ENCODE peak calls at places on chromosomes 5 and 9, in nine cellular contexts. One of them, this sample, is unnamed.
A peak's percentile ranks its signal among the peaks of the same experiment; 100 is the strongest.

GRCh38 chr9:69223605-69224004 is 49.5 kb downstream of the TJP2 start:
- DNase-seq in mammary epithelial cell: peak; percentile 49
- DNase-seq in suprapubic skin: no peak
- DNase-seq in OCI-LY7: peak; percentile 31
- DNase-seq in GM06990: no peak
- DNase-seq in sigmoid colon: no peak
- DNase-seq in tibial artery: no peak
- DNase-seq in endothelial cell of umbilical vein: peak; percentile 74
- DNase-seq in RWPE2: no peak
- DNase-seq in this sample: peak; percentile 66

GRCh38 chr5:79182141-79182540 is 53.8 kb upstream of the JMY start:
- DNase-seq in mammary epithelial cell: no peak
- DNase-seq in suprapubic skin: no peak
- DNase-seq in OCI-LY7: no peak
- DNase-seq in GM06990: no peak
- DNase-seq in sigmoid colon: no peak
- DNase-seq in tibial artery: no peak
- DNase-seq in endothelial cell of umbilical vein: no peak
- DNase-seq in RWPE2: no peak
- DNase-seq in this sample: no peak

GRCh38 chr9:129336601-129337286 is 158.7 kb upstream of the IER5L start:
- DNase-seq in mammary epithelial cell: peak; percentile 19
- DNase-seq in suprapubic skin: no peak
- DNase-seq in OCI-LY7: peak; percentile 59
- DNase-seq in GM06990: peak; percentile 63
- DNase-seq in sigmoid colon: no peak
- DNase-seq in tibial artery: no peak
- DNase-seq in endothelial cell of umbilical vein: peak; percentile 23
- DNase-seq in RWPE2: no peak
- DNase-seq in this sample: no peak

GRCh38 chr5:19940192-19940591 is 47.8 kb downstream of the CDH18 start:
- DNase-seq in mammary epithelial cell: no peak
- DNase-seq in suprapubic skin: no peak
- DNase-seq in OCI-LY7: no peak
- DNase-seq in GM06990: no peak
- DNase-seq in sigmoid colon: no peak
- DNase-seq in tibial artery: no peak
- DNase-seq in endothelial cell of umbilical vein: no peak
- DNase-seq in RWPE2: no peak
- DNase-seq in this sample: no peak

GRCh38 chr5:5025098-5025773 is 114.9 kb upstream of the ADAMTS16 start:
- DNase-seq in mammary epithelial cell: no peak
- DNase-seq in suprapubic skin: no peak
- DNase-seq in OCI-LY7: no peak
- DNase-seq in GM06990: no peak
- DNase-seq in sigmoid colon: no peak
- DNase-seq in tibial artery: no peak
- DNase-seq in endothelial cell of umbilical vein: no peak
- DNase-seq in RWPE2: no peak
- DNase-seq in this sample: no peak

GRCh38 chr5:144979516-144980264 is 809.0 kb downstream of the KCTD16 start:
- DNase-seq in mammary epithelial cell: no peak
- DNase-seq in suprapubic skin: no peak
- DNase-seq in OCI-LY7: no peak
- DNase-seq in GM06990: no peak
- DNase-seq in sigmoid colon: no peak
- DNase-seq in tibial artery: no peak
- DNase-seq in endothelial cell of umbilical vein: no peak
- DNase-seq in RWPE2: no peak
- DNase-seq in this sample: no peak

GRCh38 chr5:149005077-149005892 is 57.6 kb downstream of the SH3TC2 start:
- DNase-seq in mammary epithelial cell: peak; percentile 72
- DNase-seq in suprapubic skin: no peak
- DNase-seq in OCI-LY7: no peak
- DNase-seq in GM06990: no peak
- DNase-seq in sigmoid colon: no peak
- DNase-seq in tibial artery: no peak
- DNase-seq in endothelial cell of umbilical vein: no peak
- DNase-seq in RWPE2: no peak
- DNase-seq in this sample: no peak

GRCh38 chr9:133514475-133515239 is 10.1 kb downstream of the MYMK start:
- DNase-seq in mammary epithelial cell: no peak
- DNase-seq in suprapubic skin: no peak
- DNase-seq in OCI-LY7: no peak
- DNase-seq in GM06990: no peak
- DNase-seq in sigmoid colon: no peak
- DNase-seq in tibial artery: no peak
- DNase-seq in endothelial cell of umbilical vein: no peak
- DNase-seq in RWPE2: no peak
- DNase-seq in this sample: no peak

GRCh38 chr9:76725885-76726284 is 38.4 kb upstream of the PCA3 start:
- DNase-seq in mammary epithelial cell: no peak
- DNase-seq in suprapubic skin: no peak
- DNase-seq in OCI-LY7: no peak
- DNase-seq in GM06990: no peak
- DNase-seq in sigmoid colon: no peak
- DNase-seq in tibial artery: no peak
- DNase-seq in endothelial cell of umbilical vein: no peak
- DNase-seq in RWPE2: no peak
- DNase-seq in this sample: no peak

GRCh38 chr5:15249152-15249551 is 250.8 kb upstream of the FBXL7 start:
- DNase-seq in mammary epithelial cell: peak; percentile 73
- DNase-seq in suprapubic skin: no peak
- DNase-seq in OCI-LY7: no peak
- DNase-seq in GM06990: no peak
- DNase-seq in sigmoid colon: no peak
- DNase-seq in tibial artery: no peak
- DNase-seq in endothelial cell of umbilical vein: peak; percentile 50
- DNase-seq in RWPE2: no peak
- DNase-seq in this sample: no peak

DNA sequence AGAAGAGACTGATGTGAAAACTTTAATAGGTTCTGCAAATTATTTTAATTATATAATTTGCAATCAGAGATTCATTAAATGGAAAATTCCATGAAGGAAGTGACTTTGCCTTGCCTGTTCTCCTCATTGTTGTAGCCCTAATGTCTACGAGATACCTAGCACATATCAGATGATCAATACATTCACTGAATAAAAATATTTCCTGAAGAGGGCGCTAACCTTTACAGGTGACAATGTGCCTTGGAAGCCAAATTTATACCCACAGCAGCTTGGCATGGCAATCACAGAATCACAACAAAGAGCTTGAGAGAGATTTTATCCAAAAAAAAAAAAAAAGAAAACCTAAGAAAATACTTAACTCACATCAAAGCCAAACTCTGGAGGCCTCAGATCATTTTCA is 17.4 kb downstream of the HAUS6 start:
- DNase-seq in mammary epithelial cell: no peak
- DNase-seq in suprapubic skin: no peak
- DNase-seq in OCI-LY7: peak; percentile 27
- DNase-seq in GM06990: no peak
- DNase-seq in sigmoid colon: no peak
- DNase-seq in tibial artery: no peak
- DNase-seq in endothelial cell of umbilical vein: peak; percentile 19
- DNase-seq in RWPE2: no peak
- DNase-seq in this sample: no peak
- H3K36me3 ChIP-seq in mammary epithelial cell: peaks cover 36% of the 10 kb centered on the region
- H3K36me3 ChIP-seq in suprapubic skin: peaks cover 72% of the 10 kb centered on the region
- H3K36me3 ChIP-seq in OCI-LY7: peaks cover 97% of the 10 kb centered on the region
- H3K36me3 ChIP-seq in GM06990: peaks cover 7% of the 10 kb centered on the region
- H3K36me3 ChIP-seq in sigmoid colon: peaks cover 15% of the 10 kb centered on the region
- H3K36me3 ChIP-seq in tibial artery: peaks cover 45% of the 10 kb centered on the region
- H3K36me3 ChIP-seq in endothelial cell of umbilical vein: peaks cover 9% of the 10 kb centered on the region
- H3K36me3 ChIP-seq in RWPE2: peaks cover 97% of the 10 kb centered on the region
- H3K36me3 ChIP-seq in this sample: peaks cover 70% of the 10 kb centered on the region

GRCh38 chr5:55866934-55867333 is 15.8 kb downstream of the IL31RA start:
- DNase-seq in mammary epithelial cell: no peak
- DNase-seq in suprapubic skin: no peak
- DNase-seq in OCI-LY7: no peak
- DNase-seq in GM06990: no peak
- DNase-seq in sigmoid colon: no peak
- DNase-seq in tibial artery: no peak
- DNase-seq in endothelial cell of umbilical vein: no peak
- DNase-seq in RWPE2: no peak
- DNase-seq in this sample: no peak
- H3K36me3 ChIP-seq in mammary epithelial cell: no peaks in the 10 kb centered on the region
- H3K36me3 ChIP-seq in suprapubic skin: no peaks in the 10 kb centered on the region
- H3K36me3 ChIP-seq in OCI-LY7: no peaks in the 10 kb centered on the region
- H3K36me3 ChIP-seq in GM06990: no peaks in the 10 kb centered on the region
- H3K36me3 ChIP-seq in sigmoid colon: no peaks in the 10 kb centered on the region
- H3K36me3 ChIP-seq in tibial artery: no peaks in the 10 kb centered on the region
- H3K36me3 ChIP-seq in endothelial cell of umbilical vein: no peaks in the 10 kb centered on the region
- H3K36me3 ChIP-seq in RWPE2: no peaks in the 10 kb centered on the region
- H3K36me3 ChIP-seq in this sample: no peaks in the 10 kb centered on the region

DNA sequence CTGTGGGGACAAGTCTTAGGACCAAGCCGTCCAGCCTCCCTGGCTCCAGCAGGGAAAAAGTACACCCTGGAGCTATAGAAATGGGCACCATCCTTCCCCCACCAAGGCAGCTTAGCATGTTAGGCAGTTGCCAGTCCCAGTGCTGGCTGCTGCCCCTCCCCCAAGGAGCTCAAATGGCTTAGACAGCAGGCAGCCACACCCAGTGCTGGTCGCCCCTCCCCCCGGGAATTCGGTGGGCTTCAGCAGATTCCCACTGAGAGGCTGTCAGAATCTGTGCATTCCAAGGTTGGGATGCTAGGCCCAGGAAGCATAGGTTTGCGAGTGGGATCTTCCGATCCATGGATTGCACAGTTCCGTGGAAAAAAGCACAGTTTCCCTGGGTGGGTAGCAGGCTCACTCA is 105.2 kb upstream of the ITGA1 start:
- DNase-seq in mammary epithelial cell: no peak
- DNase-seq in suprapubic skin: no peak
- DNase-seq in OCI-LY7: no peak
- DNase-seq in GM06990: no peak
- DNase-seq in sigmoid colon: no peak
- DNase-seq in tibial artery: no peak
- DNase-seq in endothelial cell of umbilical vein: no peak
- DNase-seq in RWPE2: no peak
- DNase-seq in this sample: no peak
- H3K36me3 ChIP-seq in mammary epithelial cell: no peaks in the 10 kb centered on the region
- H3K36me3 ChIP-seq in suprapubic skin: no peaks in the 10 kb centered on the region
- H3K36me3 ChIP-seq in OCI-LY7: no peaks in the 10 kb centered on the region
- H3K36me3 ChIP-seq in GM06990: no peaks in the 10 kb centered on the region
- H3K36me3 ChIP-seq in sigmoid colon: no peaks in the 10 kb centered on the region
- H3K36me3 ChIP-seq in tibial artery: no peaks in the 10 kb centered on the region
- H3K36me3 ChIP-seq in endothelial cell of umbilical vein: no peaks in the 10 kb centered on the region
- H3K36me3 ChIP-seq in RWPE2: no peaks in the 10 kb centered on the region
- H3K36me3 ChIP-seq in this sample: no peaks in the 10 kb centered on the region

DNA sequence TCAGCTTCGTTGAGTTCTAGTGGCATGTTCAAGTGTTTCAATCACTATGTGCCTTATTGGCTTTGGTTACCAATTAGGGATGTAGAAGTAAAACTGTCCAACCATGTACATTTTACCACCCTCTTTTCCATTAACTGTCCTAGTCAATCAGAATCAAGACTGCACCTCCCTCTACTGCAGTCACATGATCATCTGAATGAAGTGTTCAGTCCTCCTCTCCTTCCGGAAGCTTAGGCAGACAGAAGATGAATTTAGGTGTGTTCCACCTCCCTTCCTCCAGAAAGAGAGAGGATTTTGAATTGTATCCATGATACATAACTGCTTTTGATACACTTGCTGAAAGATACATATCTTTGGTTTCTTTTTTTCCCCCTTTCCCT is 133.7 kb downstream of the ERCC6L2 start:
- DNase-seq in mammary epithelial cell: no peak
- DNase-seq in suprapubic skin: no peak
- DNase-seq in OCI-LY7: no peak
- DNase-seq in GM06990: no peak
- DNase-seq in sigmoid colon: no peak
- DNase-seq in tibial artery: no peak
- DNase-seq in endothelial cell of umbilical vein: no peak
- DNase-seq in RWPE2: no peak
- DNase-seq in this sample: no peak
- H3K36me3 ChIP-seq in mammary epithelial cell: peaks cover 1% of the 10 kb centered on the region
- H3K36me3 ChIP-seq in suprapubic skin: peaks cover 70% of the 10 kb centered on the region
- H3K36me3 ChIP-seq in OCI-LY7: peaks cover 32% of the 10 kb centered on the region
- H3K36me3 ChIP-seq in GM06990: peaks cover 1% of the 10 kb centered on the region
- H3K36me3 ChIP-seq in sigmoid colon: peaks cover 17% of the 10 kb centered on the region
- H3K36me3 ChIP-seq in tibial artery: peaks cover 27% of the 10 kb centered on the region
- H3K36me3 ChIP-seq in endothelial cell of umbilical vein: no peaks in the 10 kb centered on the region
- H3K36me3 ChIP-seq in RWPE2: peaks cover 39% of the 10 kb centered on the region
- H3K36me3 ChIP-seq in this sample: no peaks in the 10 kb centered on the region

GRCh38 chr5:72885824-72886223 is 69.4 kb downstream of the TNPO1 start:
- DNase-seq in mammary epithelial cell: no peak
- DNase-seq in suprapubic skin: no peak
- DNase-seq in OCI-LY7: no peak
- DNase-seq in GM06990: no peak
- DNase-seq in sigmoid colon: no peak
- DNase-seq in tibial artery: no peak
- DNase-seq in endothelial cell of umbilical vein: no peak
- DNase-seq in RWPE2: no peak
- DNase-seq in this sample: no peak
- H3K36me3 ChIP-seq in mammary epithelial cell: peaks cover 75% of the 10 kb centered on the region
- H3K36me3 ChIP-seq in suprapubic skin: peaks cover 88% of the 10 kb centered on the region
- H3K36me3 ChIP-seq in OCI-LY7: peaks cover 98% of the 10 kb centered on the region
- H3K36me3 ChIP-seq in GM06990: peaks cover 10% of the 10 kb centered on the region
- H3K36me3 ChIP-seq in sigmoid colon: peaks cover 48% of the 10 kb centered on the region
- H3K36me3 ChIP-seq in tibial artery: peaks cover 64% of the 10 kb centered on the region
- H3K36me3 ChIP-seq in endothelial cell of umbilical vein: peaks cover 54% of the 10 kb centered on the region
- H3K36me3 ChIP-seq in RWPE2: peaks cover 97% of the 10 kb centered on the region
- H3K36me3 ChIP-seq in this sample: peaks cover 91% of the 10 kb centered on the region